ENCODE peak calls at places on chromosomes 1 and 21, in ten cellular contexts. R is EH, F is thoracic aorta, I is mucosa of descending colon, L is astrocyte of the spinal cord, V is GM19239, Y is mesothelial cell of epicardium, Q is right cardiac atrium, B is activated T-cell treated with anti-CD3 and anti-CD28 coated beads for 24 hours, P is brain microvascular endothelial cell. W is an unnamed sample.

GRCh38 chr1:145785481-145785880 is 38.4 kb downstream of the RNF115 start:
- DNase-seq in I (no peak), V (no peak), L (no peak), P (no peak), Y (no peak), F (no peak), Q (no peak), R (peak; percentile 11), B (no peak), W (no peak)

GRCh38 chr1:51840743-51841461 is 37.6 kb downstream of the NRDC start:
- DNase-seq in R (peak; percentile 3), F (no peak), Y (no peak), P (no peak), V (no peak), Q (no peak), L (no peak), I (no peak), B (no peak), W (no peak)

GRCh38 chr1:3741566-3742438 is 10.4 kb upstream of the CCDC27 start:
- DNase-seq in F (no peak), I (peak; percentile 29), P (no peak), L (no peak), R (no peak), Y (no peak), Q (peak; percentile 44), B (no peak), V (no peak), W (no peak)

GRCh38 chr1:3034728-3035610 is 13.7 kb downstream of the ACTRT2 start:
- DNase-seq in P (no peak), F (no peak), Y (no peak), B (no peak), V (no peak), R (no peak), Q (peak; percentile 68), L (no peak), I (no peak), W (no peak)

GRCh38 chr1:204821476-204821875 is 49.2 kb upstream of the NFASC start:
- DNase-seq in Q (no peak), I (no peak), Y (no peak), R (no peak), B (no peak), V (no peak), P (no peak), F (no peak), L (no peak), W (no peak)

GRCh38 chr1:4172659-4173599 is 272.9 kb upstream of the C1orf174 start:
- DNase-seq in P (no peak), Y (no peak), V (peak; percentile 44), Q (no peak), F (no peak), B (no peak), I (no peak), R (no peak), L (no peak), W (no peak)

GRCh38 chr1:168170552-168171508 is 7.9 kb upstream of the TIPRL start:
- DNase-seq in P (no peak), Q (no peak), I (no peak), R (peak; percentile 57), L (no peak), F (no peak), V (no peak), B (no peak), Y (no peak), W (no peak)

GRCh38 chr1:214327519-214327918 is 46.6 kb downstream of the SMYD2 start:
- DNase-seq in R (no peak), B (no peak), V (no peak), P (no peak), Y (no peak), L (no peak), I (no peak), Q (no peak), F (no peak), W (no peak)

GRCh38 chr21:18153063-18153462 is 91.6 kb upstream of the CHODL start:
- DNase-seq in I (no peak), P (peak; percentile 0), F (no peak), Q (no peak), B (no peak), V (no peak), L (no peak), R (no peak), Y (no peak), W (no peak)

GRCh38 chr1:66998972-66999371 is 55.0 kb downstream of the SLC35D1 start:
- DNase-seq in R (peak; percentile 10), Q (no peak), V (no peak), P (no peak), F (no peak), I (no peak), B (no peak), L (no peak), Y (no peak), W (no peak)